ENCODE peak calls at places on chromosomes 6 and 20, in four cellular contexts. V, L, H and Z are unnamed samples.

GRCh38 chr6:7058250-7058923 is 49.4 kb upstream of the RREB1 start:
- DNase-seq in V (peak), L (no peak), H (peak), Z (peak)

GRCh38 chr6:37456126-37456525 is 23.1 kb downstream of the CMTR1 start:
- DNase-seq in V (no peak), L (no peak), H (no peak), Z (no peak)

GRCh38 chr6:41371461-41371991 is 36.1 kb downstream of the NCR2 start:
- DNase-seq in V (peak), L (no peak), H (no peak), Z (no peak)

GRCh38 chr6:3403244-3404154 is 53.4 kb downstream of the SLC22A23 start:
- DNase-seq in V (no peak), L (no peak), H (peak), Z (no peak)

GRCh38 chr6:100504786-100505737 is 40.3 kb upstream of the SIM1 start:
- DNase-seq in V (peak), L (no peak), H (peak), Z (no peak)

GRCh38 chr6:17267586-17267985 is 13.6 kb upstream of the RBM24 start:
- DNase-seq in V (no peak), L (no peak), H (no peak), Z (no peak)

GRCh38 chr6:106033806-106034205 is 52.3 kb upstream of the PRDM1 start:
- DNase-seq in V (no peak), L (no peak), H (no peak), Z (no peak)

GRCh38 chr6:125781307-125781868 is 9.4 kb upstream of the NCOA7 start:
- DNase-seq in V (peak), L (no peak), H (peak), Z (no peak)

GRCh38 chr6:80088637-80089036 is 17.8 kb upstream of the BCKDHB start:
- DNase-seq in V (no peak), L (no peak), H (no peak), Z (no peak)

GRCh38 chr6:34205466-34205865 is 31.2 kb upstream of the HMGA1 start:
- DNase-seq in V (no peak), L (no peak), H (no peak), Z (no peak)

GRCh38 chr6:35687658-35688604 is 784 bp downstream of the FKBP5 start:
- DNase-seq in V (no peak), L (peak), H (peak), Z (peak)

GRCh38 chr6:42441059-42441471 is 10.7 kb downstream of the TRERF1 start:
- DNase-seq in V (no peak), L (no peak), H (no peak), Z (no peak)

GRCh38 chr20:64101731-64102621 is 5.4 kb downstream of the NPBWR2 start:
- DNase-seq in V (peak), L (no peak), H (peak), Z (peak)

GRCh38 chr20:58467572-58468330 is 47.4 kb downstream of the APCDD1L start:
- DNase-seq in V (no peak), L (no peak), H (no peak), Z (no peak)

GRCh38 chr20:53216856-53217576 is 244.9 kb downstream of the TSHZ2 start:
- DNase-seq in V (peak), L (peak), H (peak), Z (peak)

GRCh38 chr6:165163519-165163918 is 145.9 kb downstream of the C6orf118 start:
- DNase-seq in V (no peak), L (no peak), H (no peak), Z (no peak)

GRCh38 chr20:13800728-13801134 is 15.9 kb downstream of the NDUFAF5 start:
- DNase-seq in V (peak), L (peak), H (peak), Z (no peak)

GRCh38 chr6:157841211-157841840 is 18.3 kb downstream of the SNX9 start:
- DNase-seq in V (no peak), L (no peak), H (no peak), Z (no peak)

GRCh38 chr6:101994521-101994920 is 601.0 kb downstream of the GRIK2 start:
- DNase-seq in V (no peak), L (no peak), H (no peak), Z (no peak)

GRCh38 chr6:35713426-35713825 is 23.4 kb upstream of the ARMC12 start:
- DNase-seq in V (no peak), L (no peak), H (no peak), Z (no peak)

GRCh38 chr6:168956141-168956838 is 297.4 kb downstream of the THBS2 start:
- DNase-seq in V (no peak), L (no peak), H (no peak), Z (no peak)

GRCh38 chr6:78909391-78909790 is 42.0 kb downstream of the IRAK1BP1 start:
- DNase-seq in V (no peak), L (no peak), H (no peak), Z (no peak)

GRCh38 chr20:25549866-25550477 is 35.4 kb downstream of the NINL start:
- DNase-seq in V (no peak), L (no peak), H (no peak), Z (no peak)

GRCh38 chr6:104711371-104711770 is 148.3 kb downstream of the HACE1 start:
- DNase-seq in V (peak), L (no peak), H (no peak), Z (peak)

GRCh38 chr6:145836170-145836569 is 21.6 kb upstream of the FBXO30 start:
- DNase-seq in V (peak), L (no peak), H (no peak), Z (no peak)

GRCh38 chr6:110528051-110528929 is 51.9 kb upstream of the SLC22A16 start:
- DNase-seq in V (peak), L (no peak), H (peak), Z (peak)